ENCODE peak calls at places on chromosomes 4 and X, in four cellular contexts. W, T, O and S are unnamed samples.

GRCh38 chr4:117400039-117400835 is 314.9 kb upstream of the TRAM1L1 start:
- DNase-seq in O (peak; percentile 89), W (no peak), T (peak; percentile 83), S (peak; percentile 16)

GRCh38 chr4:144787365-144788263 is 141.7 kb downstream of the HHIP start:
- DNase-seq in T (peak; percentile 24), O (peak; percentile 32), W (no peak), S (peak; percentile 2)

GRCh38 chr4:186134254-186134653 is 29.8 kb downstream of the FAM149A start:
- DNase-seq in W (no peak), T (no peak), O (no peak), S (no peak)

GRCh38 chrX:35726176-35726575 is 72.0 kb upstream of the MAGEB16 start:
- DNase-seq in O (no peak), T (no peak), W (no peak), S (no peak)

GRCh38 chr4:113355550-113356371 is 306.3 kb downstream of the ANK2 start:
- DNase-seq in O (peak; percentile 96), T (peak; percentile 93), W (no peak), S (peak; percentile 32)

GRCh38 chr4:107818301-107818910 is 6.3 kb upstream of the SGMS2 start:
- DNase-seq in T (peak; percentile 20), O (peak; percentile 23), W (no peak), S (no peak)

GRCh38 chrX:72107320-72107719 is 24.4 kb downstream of the RTL5 start:
- DNase-seq in W (no peak), T (peak; percentile 72), O (no peak), S (no peak)

GRCh38 chr4:172950990-172951389 is 217.6 kb upstream of the GALNT7 start:
- DNase-seq in O (no peak), T (no peak), W (no peak), S (no peak)

GRCh38 chrX:152020895-152021294 is 46.4 kb upstream of the GABRE start:
- DNase-seq in O (peak; percentile 29), T (peak; percentile 50), W (no peak), S (no peak)

GRCh38 chr4:4860381-4860802 is 927 bp downstream of the MSX1 start:
- DNase-seq in W (no peak), O (no peak), T (no peak), S (no peak)

GRCh38 chr4:139556071-139556734 is at the start of gene SETD7:
- DNase-seq in O (peak; percentile 73), T (peak; percentile 84), W (peak; percentile 90), S (no peak)

GRCh38 chr4:41426523-41426922 is 111.4 kb upstream of the LIMCH1 start:
- DNase-seq in O (no peak), W (no peak), T (no peak), S (no peak)

GRCh38 chr4:41428941-41429669 is 108.9 kb upstream of the LIMCH1 start:
- DNase-seq in T (no peak), W (no peak), O (no peak), S (no peak)

GRCh38 chr4:41428205-41428940 is 109.6 kb upstream of the LIMCH1 start:
- DNase-seq in T (no peak), O (peak; percentile 7), W (no peak), S (no peak)

GRCh38 chr4:41424541-41424940 is 113.4 kb upstream of the LIMCH1 start:
- DNase-seq in W (no peak), O (peak; percentile 46), T (no peak), S (no peak)

GRCh38 chr4:41427306-41427882 is 110.6 kb upstream of the LIMCH1 start:
- DNase-seq in W (no peak), T (no peak), O (no peak), S (no peak)
- H3K27ac ChIP-seq in W (peak overlapping the region; percentile 1), T (no peak overlapping the region), O (no peak overlapping the region), S (no peak overlapping the region)

GRCh38 chrX:19070555-19070994 is 51.7 kb downstream of the ADGRG2 start:
- DNase-seq in W (no peak), O (no peak), T (no peak), S (no peak)
- H3K27me3 ChIP-seq in W (no peaks in the 10 kb centered on the region), O (no peaks in the 10 kb centered on the region), T (no peaks in the 10 kb centered on the region), S (no peaks in the 10 kb centered on the region)

GRCh38 chr4:986949-987688 is at the start of gene IDUA:
- DNase-seq in O (peak; percentile 45), W (peak; percentile 91), T (peak; percentile 76), S (no peak)
- TF ChIP-seq CTCF in O (no peak), W (no peak), T (peak; percentile 69), S (peak; percentile 58)

DNA sequence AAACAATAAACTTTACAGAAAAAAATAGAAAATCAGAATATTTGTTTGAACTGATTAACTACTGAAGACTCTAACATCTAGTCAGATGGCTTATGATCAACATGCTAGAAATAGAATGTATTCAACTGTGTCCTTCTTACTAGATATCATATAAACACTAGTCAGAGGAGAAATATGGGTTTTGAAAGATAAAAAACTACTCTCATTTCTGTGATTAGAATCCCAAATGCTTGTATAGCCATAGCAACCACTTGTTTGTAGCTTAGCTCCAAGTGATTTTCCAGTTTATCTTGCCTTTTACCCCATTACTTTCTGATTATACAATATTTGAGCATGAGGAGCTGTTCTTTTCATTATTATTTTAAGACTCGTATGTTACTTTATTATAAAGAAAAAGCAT is 31.2 kb downstream of the USP38 start:
- DNase-seq in O (no peak), T (no peak), W (no peak), S (no peak)
- H3K27ac ChIP-seq in O (no peak overlapping the region), T (no peak overlapping the region), W (no peak overlapping the region), S (no peak overlapping the region)

GRCh38 chrX:120310861-120311631 is at the start of gene TMEM255A:
- DNase-seq in T (no peak), O (no peak), W (peak; percentile 73), S (no peak)
- H3K27me3 ChIP-seq in T (peaks cover 29% of the 10 kb centered on the region), O (peaks cover 11% of the 10 kb centered on the region), W (no peaks in the 10 kb centered on the region), S (peaks cover 22% of the 10 kb centered on the region)

GRCh38 chr4:77500801-77501200 is 104.8 kb upstream of the CXCL13 start:
- DNase-seq in W (no peak), O (peak; percentile 2), T (no peak), S (no peak)
- TF ChIP-seq CTCF in W (no peak), O (no peak), T (no peak), S (no peak)

DNA sequence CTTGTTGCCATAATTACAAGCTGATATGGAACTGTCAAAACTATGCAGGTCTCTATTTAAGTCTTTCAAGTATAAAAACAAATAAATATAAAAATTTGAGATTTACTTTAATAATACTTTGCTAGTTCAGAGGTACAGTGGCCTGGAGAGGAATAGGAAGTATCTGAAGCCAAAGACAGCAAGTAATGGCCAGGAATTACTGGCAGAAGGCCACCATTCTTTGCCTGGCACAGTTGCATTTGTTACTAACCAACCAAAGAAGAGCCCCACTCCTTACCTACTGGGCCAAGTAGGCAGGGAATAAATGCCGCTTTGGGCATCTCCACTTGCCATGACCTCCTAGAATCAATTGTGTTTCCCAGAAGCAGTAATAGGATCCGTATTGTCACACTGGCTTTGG is 13.8 kb upstream of the ADAMTS3 start:
- DNase-seq in W (no peak), T (no peak), O (no peak), S (no peak)
- H3K27ac ChIP-seq in W (no peak overlapping the region), T (no peak overlapping the region), O (no peak overlapping the region), S (no peak overlapping the region)